ENCODE peak calls at places on chromosomes 11 and 22, in five cellular contexts. One of them, this sample, is unnamed.

GRCh38 chr11:111512296-111513239 is at the start of gene BTG4:
- DNase-seq in T follicular helper cell: no peak
- DNase-seq in transverse colon: peak; percentile 8
- DNase-seq in amniotic epithelial cell: no peak
- DNase-seq in NCI-H1436 treated with DMSO at 0.1 percent for 48 hours: no peak
- DNase-seq in this sample: no peak

GRCh38 chr11:64339754-64340408 is at the start of gene CCDC88B:
- DNase-seq in T follicular helper cell: peak; percentile 77
- DNase-seq in transverse colon: peak; percentile 85
- DNase-seq in amniotic epithelial cell: no peak
- DNase-seq in NCI-H1436 treated with DMSO at 0.1 percent for 48 hours: no peak
- DNase-seq in this sample: peak; percentile 83

GRCh38 chr22:46146329-46146728 is 4.0 kb upstream of the PPARA start:
- DNase-seq in T follicular helper cell: no peak
- DNase-seq in transverse colon: no peak
- DNase-seq in amniotic epithelial cell: no peak
- DNase-seq in NCI-H1436 treated with DMSO at 0.1 percent for 48 hours: no peak
- DNase-seq in this sample: no peak

GRCh38 chr11:132941024-132941646 is 591.2 kb downstream of the OPCML start:
- DNase-seq in T follicular helper cell: no peak
- DNase-seq in transverse colon: no peak
- DNase-seq in amniotic epithelial cell: peak; percentile 1
- DNase-seq in NCI-H1436 treated with DMSO at 0.1 percent for 48 hours: no peak
- DNase-seq in this sample: no peak

GRCh38 chr11:27916541-27917100 is 191.3 kb downstream of the KIF18A start:
- DNase-seq in T follicular helper cell: no peak
- DNase-seq in transverse colon: no peak
- DNase-seq in amniotic epithelial cell: peak; percentile 96
- DNase-seq in NCI-H1436 treated with DMSO at 0.1 percent for 48 hours: no peak
- DNase-seq in this sample: no peak

GRCh38 chr22:30354644-30355043 is 2.0 kb downstream of the SF3A1 start:
- DNase-seq in T follicular helper cell: no peak
- DNase-seq in transverse colon: no peak
- DNase-seq in amniotic epithelial cell: no peak
- DNase-seq in NCI-H1436 treated with DMSO at 0.1 percent for 48 hours: no peak
- DNase-seq in this sample: no peak

GRCh38 chr11:32439488-32440210 is 4.3 kb upstream of the WT1 start:
- DNase-seq in T follicular helper cell: no peak
- DNase-seq in transverse colon: no peak
- DNase-seq in amniotic epithelial cell: no peak
- DNase-seq in NCI-H1436 treated with DMSO at 0.1 percent for 48 hours: no peak
- DNase-seq in this sample: no peak

GRCh38 chr22:37187891-37188761 is at the start of gene C1QTNF6:
- DNase-seq in T follicular helper cell: no peak
- DNase-seq in transverse colon: no peak
- DNase-seq in amniotic epithelial cell: peak; percentile 71
- DNase-seq in NCI-H1436 treated with DMSO at 0.1 percent for 48 hours: no peak
- DNase-seq in this sample: no peak

GRCh38 chr11:55966391-55966790 is 3.4 kb downstream of the OR10AG1 start:
- DNase-seq in T follicular helper cell: no peak
- DNase-seq in transverse colon: no peak
- DNase-seq in amniotic epithelial cell: no peak
- DNase-seq in NCI-H1436 treated with DMSO at 0.1 percent for 48 hours: no peak
- DNase-seq in this sample: no peak

GRCh38 chr11:68020575-68020974 is 9.9 kb upstream of the NDUFS8 start:
- DNase-seq in T follicular helper cell: no peak
- DNase-seq in transverse colon: no peak
- DNase-seq in amniotic epithelial cell: peak; percentile 44
- DNase-seq in NCI-H1436 treated with DMSO at 0.1 percent for 48 hours: no peak
- DNase-seq in this sample: no peak

GRCh38 chr11:67111261-67111660 is 7.8 kb upstream of the KDM2A start:
- DNase-seq in T follicular helper cell: no peak
- DNase-seq in transverse colon: no peak
- DNase-seq in amniotic epithelial cell: no peak
- DNase-seq in NCI-H1436 treated with DMSO at 0.1 percent for 48 hours: no peak
- DNase-seq in this sample: no peak

GRCh38 chr22:17232406-17232805 is 13.2 kb upstream of the ADA2 start:
- DNase-seq in T follicular helper cell: no peak
- DNase-seq in transverse colon: no peak
- DNase-seq in amniotic epithelial cell: no peak
- DNase-seq in NCI-H1436 treated with DMSO at 0.1 percent for 48 hours: no peak
- DNase-seq in this sample: no peak

GRCh38 chr22:42686756-42687491 is 33.7 kb downstream of the A4GALT start:
- DNase-seq in T follicular helper cell: no peak
- DNase-seq in transverse colon: no peak
- DNase-seq in amniotic epithelial cell: no peak
- DNase-seq in NCI-H1436 treated with DMSO at 0.1 percent for 48 hours: no peak
- DNase-seq in this sample: no peak

This sample was measured in effector CD4-positive, alpha-beta T cell.